ENCODE peak calls at places on chromosomes 11 and 22, in ten cellular contexts. F, W, K, V, U, D, Q, M, O and N are unnamed samples.

GRCh38 chr11:18492888-18493287 is 33.9 kb downstream of the TSG101 start:
- DNase-seq in F (no peak), W (no peak), K (peak), V (no peak), U (no peak), D (no peak), Q (no peak), M (no peak), O (peak), N (no peak)

GRCh38 chr22:42114721-42115120 is 15.9 kb downstream of the CYP2D6 start:
- DNase-seq in F (no peak), W (no peak), K (peak), V (no peak), U (no peak), D (no peak), Q (no peak), M (no peak), O (peak), N (no peak)

GRCh38 chr22:48795664-48796063 is 1032.0 kb downstream of the BRD1 start:
- DNase-seq in F (no peak), W (no peak), K (no peak), V (no peak), U (no peak), D (no peak), Q (no peak), M (no peak), O (no peak), N (no peak)

GRCh38 chr11:27719575-27719925 is 19.3 kb upstream of the BDNF start:
- DNase-seq in F (peak), W (no peak), K (no peak), V (no peak), U (no peak), D (no peak), Q (no peak), M (no peak), O (peak), N (no peak)

GRCh38 chr11:34719303-34719848 is 98.5 kb downstream of the EHF start:
- DNase-seq in F (no peak), W (no peak), K (peak), V (no peak), U (no peak), D (peak), Q (no peak), M (no peak), O (no peak), N (no peak)

GRCh38 chr11:120929664-120930154 is 94.2 kb upstream of the TBCEL start:
- DNase-seq in F (peak), W (peak), K (peak), V (no peak), U (peak), D (peak), Q (no peak), M (no peak), O (peak), N (peak)

GRCh38 chr11:17714870-17715269 is 4.5 kb upstream of the MYOD1 start:
- DNase-seq in F (no peak), W (no peak), K (no peak), V (no peak), U (no peak), D (no peak), Q (no peak), M (no peak), O (no peak), N (no peak)

GRCh38 chr11:5043385-5043784 is 2.9 kb upstream of the OR52J3 start:
- DNase-seq in F (no peak), W (no peak), K (no peak), V (no peak), U (no peak), D (no peak), Q (no peak), M (no peak), O (no peak), N (no peak)

GRCh38 chr11:115778928-115779650 is 274.9 kb upstream of the CADM1 start:
- DNase-seq in F (no peak), W (no peak), K (no peak), V (no peak), U (no peak), D (peak), Q (no peak), M (no peak), O (no peak), N (no peak)

GRCh38 chr11:31657091-31657490 is 147.5 kb downstream of the ELP4 start:
- DNase-seq in F (no peak), W (no peak), K (no peak), V (no peak), U (no peak), D (peak), Q (no peak), M (no peak), O (no peak), N (no peak)

GRCh38 chr11:16806791-16807190 is 68.3 kb downstream of the C11orf58 start:
- DNase-seq in F (no peak), W (no peak), K (no peak), V (no peak), U (no peak), D (peak), Q (no peak), M (peak), O (no peak), N (peak)

GRCh38 chr22:44419429-44419828 is 78.6 kb downstream of the RTL6 start:
- DNase-seq in F (no peak), W (no peak), K (peak), V (no peak), U (no peak), D (peak), Q (no peak), M (no peak), O (no peak), N (no peak)

GRCh38 chr11:95991545-95991944 is 67.6 kb upstream of the MTMR2 start:
- DNase-seq in F (no peak), W (no peak), K (no peak), V (no peak), U (no peak), D (peak), Q (no peak), M (no peak), O (no peak), N (no peak)

GRCh38 chr22:44597616-44598015 is 99.6 kb upstream of the RTL6 start:
- DNase-seq in F (peak), W (no peak), K (no peak), V (no peak), U (no peak), D (no peak), Q (no peak), M (no peak), O (peak), N (no peak)

GRCh38 chr11:63839508-63840355 is 822 bp downstream of the MARK2 start:
- DNase-seq in F (no peak), W (peak), K (peak), V (peak), U (peak), D (no peak), Q (no peak), M (no peak), O (peak), N (no peak)
- H3K27ac ChIP-seq in F (peak), W (peak), K (peak), V (peak), U (peak), D (peak), Q (peak), M (peak), O (no peak), N (peak)

DNA sequence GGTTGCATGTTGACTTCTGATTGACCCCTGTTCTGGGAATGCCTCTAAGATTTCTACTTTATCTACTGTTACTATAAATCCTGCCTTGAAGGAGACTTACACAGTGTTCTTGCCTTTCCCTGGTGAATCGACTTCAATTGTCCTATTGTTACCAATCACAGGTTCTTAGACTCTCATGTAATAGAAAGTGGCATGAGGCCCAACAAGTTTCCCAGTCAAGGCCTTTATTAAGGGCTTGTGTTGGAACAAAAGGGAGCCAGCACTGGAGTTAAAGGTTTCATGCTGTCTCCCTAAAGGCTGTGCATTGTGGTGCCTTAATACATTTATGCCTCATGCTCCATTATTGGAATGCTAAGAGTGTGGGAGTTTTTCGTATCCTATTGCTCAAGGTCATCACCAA is 23.3 kb downstream of the MS4A2 start:
- DNase-seq in F (no peak), W (no peak), K (no peak), V (no peak), U (no peak), D (no peak), Q (no peak), M (no peak), O (no peak), N (no peak)
- H3K27ac ChIP-seq in F (no peak), W (no peak), K (no peak), V (no peak), U (no peak), D (no peak), Q (no peak), M (no peak), O (no peak), N (no peak)

GRCh38 chr11:3156661-3157311 is 8.3 kb downstream of the OSBPL5 start:
- DNase-seq in F (no peak), W (no peak), K (no peak), V (no peak), U (peak), D (no peak), Q (no peak), M (peak), O (no peak), N (no peak)

GRCh38 chr11:3158821-3159220 is 6.3 kb downstream of the OSBPL5 start:
- DNase-seq in F (no peak), W (no peak), K (no peak), V (no peak), U (peak), D (no peak), Q (no peak), M (peak), O (no peak), N (no peak)

GRCh38 chr11:3158131-3158591 is 6.9 kb downstream of the OSBPL5 start:
- DNase-seq in F (no peak), W (no peak), K (no peak), V (no peak), U (peak), D (no peak), Q (no peak), M (peak), O (no peak), N (no peak)

GRCh38 chr11:3156282-3156660 is 8.8 kb downstream of the OSBPL5 start:
- DNase-seq in F (no peak), W (no peak), K (no peak), V (no peak), U (no peak), D (no peak), Q (no peak), M (peak), O (no peak), N (no peak)

DNA sequence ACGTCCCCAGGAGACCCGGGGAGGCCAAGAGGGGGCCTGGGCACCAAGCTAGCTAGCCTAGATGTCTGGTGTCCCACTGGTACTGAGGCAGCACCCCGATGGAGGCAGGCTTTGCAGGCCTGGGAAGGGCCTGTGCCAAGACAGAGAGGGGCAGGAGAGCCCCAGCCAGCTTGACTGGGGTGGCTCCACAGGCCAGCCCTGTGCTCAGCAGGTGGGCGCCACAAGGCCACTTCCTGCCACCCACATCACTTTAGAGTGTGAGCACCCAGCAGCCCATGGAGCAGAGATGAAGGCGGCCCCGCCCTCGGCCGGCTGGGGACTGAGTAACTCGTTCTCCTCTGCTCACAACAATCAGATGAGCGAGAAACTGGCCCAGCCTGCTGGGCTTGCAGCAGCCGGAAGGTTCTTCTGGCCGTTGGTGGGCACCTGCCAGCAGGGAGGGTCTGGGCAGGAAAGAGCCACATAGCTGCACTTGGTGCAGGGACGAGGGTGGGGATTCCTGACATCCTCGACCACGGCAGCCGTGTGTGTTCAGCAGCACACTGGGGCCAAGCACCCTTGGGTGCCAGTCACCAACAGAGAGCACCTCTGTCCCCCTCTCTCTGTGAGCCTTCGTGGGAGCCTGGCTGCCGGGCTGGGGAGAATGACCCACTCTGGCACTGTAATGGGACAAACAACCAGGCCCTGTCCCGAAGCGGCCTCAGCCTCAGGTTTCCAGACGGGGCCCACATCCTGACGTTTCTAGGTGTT is 7.6 kb downstream of the OSBPL5 start:
- DNase-seq in F (no peak), W (no peak), K (peak), V (no peak), U (peak), D (no peak), Q (no peak), M (peak), O (no peak), N (no peak)
- H3K27ac ChIP-seq in F (no peak), W (no peak), K (no peak), V (peak), U (peak), D (no peak), Q (peak), M (peak), O (no peak), N (peak)

DNA sequence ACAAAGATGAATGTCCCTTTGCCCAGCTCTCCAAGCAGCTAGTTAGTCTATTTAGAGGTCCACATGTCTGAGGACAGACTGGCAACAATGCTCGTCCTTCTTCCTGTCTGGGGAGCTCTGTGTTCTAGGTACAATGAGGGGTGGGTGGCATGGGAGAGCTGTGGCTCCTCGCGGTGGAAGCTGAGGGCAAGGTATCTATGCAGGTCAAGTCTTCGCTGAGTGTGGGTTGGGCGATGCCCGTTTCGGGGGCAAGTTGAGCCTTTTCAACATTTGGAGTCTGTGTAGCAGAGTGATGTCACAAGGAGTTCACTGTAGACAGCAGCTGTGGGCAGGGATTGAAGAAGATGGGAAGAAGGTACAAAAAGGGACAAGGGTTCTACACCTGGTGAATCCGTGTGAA is 163.2 kb downstream of the FEZ1 start:
- DNase-seq in F (no peak), W (no peak), K (no peak), V (no peak), U (no peak), D (no peak), Q (no peak), M (peak), O (no peak), N (no peak)
- H3K27ac ChIP-seq in F (no peak), W (no peak), K (no peak), V (no peak), U (no peak), D (no peak), Q (no peak), M (no peak), O (no peak), N (no peak)

DNA sequence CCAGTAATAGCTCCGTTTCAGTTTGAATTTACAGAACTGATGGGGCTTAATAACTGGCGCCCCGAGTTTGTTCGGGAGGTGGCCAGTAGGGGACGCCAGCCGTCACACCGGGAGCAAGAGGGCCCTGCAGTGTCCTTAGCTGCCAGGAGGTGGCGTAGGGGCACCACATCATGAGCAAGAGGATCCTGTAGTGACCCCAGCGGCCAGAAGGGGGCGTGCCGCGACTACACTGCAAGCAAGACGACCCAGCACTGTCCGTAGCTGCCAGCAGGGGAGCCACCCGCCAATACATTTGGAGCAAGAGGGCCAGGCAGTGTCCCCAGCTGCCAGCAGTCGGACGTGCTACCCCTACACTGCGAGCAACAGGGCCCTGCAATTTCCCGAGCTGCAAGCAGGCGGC is 663.7 kb upstream of the B3GAT1 start:
- DNase-seq in F (no peak), W (peak), K (peak), V (no peak), U (peak), D (no peak), Q (no peak), M (peak), O (peak), N (no peak)
- H3K27ac ChIP-seq in F (no peak), W (no peak), K (no peak), V (no peak), U (no peak), D (no peak), Q (no peak), M (no peak), O (no peak), N (no peak)

GRCh38 chr11:60717956-60718355 is 6.6 kb upstream of the MS4A18 start:
- DNase-seq in F (no peak), W (no peak), K (no peak), V (no peak), U (no peak), D (no peak), Q (no peak), M (no peak), O (no peak), N (no peak)
- H3K27ac ChIP-seq in F (no peak), W (no peak), K (no peak), V (no peak), U (no peak), D (no peak), Q (no peak), M (no peak), O (no peak), N (no peak)

GRCh38 chr11:118047749-118048148 is 29.1 kb upstream of the TMPRSS4 start:
- DNase-seq in F (no peak), W (no peak), K (no peak), V (no peak), U (no peak), D (no peak), Q (no peak), M (peak), O (no peak), N (no peak)

GRCh38 chr11:118045191-118045590 is 31.7 kb upstream of the TMPRSS4 start:
- DNase-seq in F (no peak), W (no peak), K (no peak), V (no peak), U (no peak), D (no peak), Q (no peak), M (no peak), O (no peak), N (no peak)

GRCh38 chr11:118048472-118049370 is 28.2 kb upstream of the TMPRSS4 start:
- DNase-seq in F (no peak), W (no peak), K (no peak), V (no peak), U (no peak), D (no peak), Q (no peak), M (peak), O (no peak), N (no peak)

GRCh38 chr11:118046051-118046963 is 30.6 kb upstream of the TMPRSS4 start:
- DNase-seq in F (no peak), W (peak), K (no peak), V (no peak), U (no peak), D (no peak), Q (no peak), M (no peak), O (no peak), N (no peak)

DNA sequence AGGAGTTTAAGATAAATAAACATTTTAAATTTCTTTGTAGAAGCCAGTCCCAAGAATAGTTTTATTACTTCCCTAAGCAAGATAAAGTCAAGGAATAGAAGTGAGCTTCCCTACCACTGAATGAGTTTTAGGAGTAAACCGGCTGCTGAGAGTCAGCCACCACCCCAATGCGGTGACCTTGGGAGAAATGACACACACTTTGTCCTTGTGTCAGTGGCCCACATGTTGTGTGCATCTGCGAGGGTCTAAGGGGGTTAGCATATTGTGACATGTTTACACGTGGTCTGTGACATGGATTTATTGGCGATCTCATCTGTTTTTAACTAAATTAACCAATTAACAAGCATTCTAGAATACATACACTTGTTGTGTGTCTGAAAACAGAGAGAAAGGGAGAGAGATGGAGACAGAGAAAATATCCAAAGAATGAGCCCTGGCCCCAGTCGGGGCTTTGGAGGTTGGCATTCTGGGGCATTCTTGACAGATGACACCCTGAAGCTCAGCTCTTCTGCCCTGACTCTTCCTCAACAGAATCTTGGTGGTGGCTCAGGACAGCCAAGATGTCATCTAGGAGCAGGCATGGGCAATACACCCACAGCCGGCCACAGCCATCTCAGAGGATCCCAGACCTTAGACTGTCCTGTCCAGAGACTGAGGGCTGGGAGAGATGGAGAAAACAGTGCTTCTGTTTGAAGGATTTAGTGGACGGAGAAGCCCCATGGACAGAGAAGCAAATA is 29.7 kb upstream of the TMPRSS4 start:
- DNase-seq in F (no peak), W (no peak), K (no peak), V (no peak), U (no peak), D (no peak), Q (no peak), M (peak), O (no peak), N (no peak)
- H3K27ac ChIP-seq in F (no peak), W (no peak), K (no peak), V (no peak), U (no peak), D (no peak), Q (no peak), M (no peak), O (no peak), N (no peak)

GRCh38 chr11:3905080-3905953 is 49.9 kb downstream of the STIM1 start:
- DNase-seq in F (no peak), W (peak), K (peak), V (no peak), U (peak), D (peak), Q (no peak), M (no peak), O (peak), N (peak)
- H3K27ac ChIP-seq in F (no peak), W (peak), K (peak), V (no peak), U (peak), D (no peak), Q (peak), M (no peak), O (no peak), N (no peak)

GRCh38 chr11:65598258-65598699 is 2.7 kb upstream of the KCNK7 start:
- DNase-seq in F (peak), W (no peak), K (no peak), V (no peak), U (no peak), D (no peak), Q (no peak), M (peak), O (no peak), N (no peak)

GRCh38 chr11:65596520-65596919 is 920 bp upstream of the KCNK7 start:
- DNase-seq in F (no peak), W (no peak), K (no peak), V (no peak), U (no peak), D (no peak), Q (no peak), M (no peak), O (no peak), N (no peak)

GRCh38 chr11:65599216-65599954 is 3.8 kb upstream of the KCNK7 start:
- DNase-seq in F (no peak), W (no peak), K (no peak), V (no peak), U (no peak), D (no peak), Q (no peak), M (peak), O (no peak), N (no peak)

GRCh38 chr11:65595921-65596281 is 301 bp upstream of the KCNK7 start:
- DNase-seq in F (no peak), W (no peak), K (peak), V (no peak), U (no peak), D (no peak), Q (no peak), M (no peak), O (no peak), N (no peak)

GRCh38 chr11:65599955-65600246 is 4.3 kb upstream of the KCNK7 start:
- DNase-seq in F (no peak), W (no peak), K (no peak), V (no peak), U (no peak), D (no peak), Q (no peak), M (peak), O (no peak), N (no peak)
- H3K27ac ChIP-seq in F (no peak), W (no peak), K (no peak), V (no peak), U (no peak), D (no peak), Q (no peak), M (no peak), O (no peak), N (peak)